ENCODE peak calls at places on chromosome 4, in nine cellular contexts. One of them, this sample, is unnamed.

GRCh38 chr4:189771696-189772361 is 168.8 kb upstream of the FRG1 start:
- DNase-seq in tibial artery: no peak
- DNase-seq in body of pancreas: no peak
- DNase-seq in stomach: no peak
- DNase-seq in CD8-positive, alpha-beta T cell: no peak
- DNase-seq in adrenal gland: no peak
- DNase-seq in cardiac muscle cell: no peak
- DNase-seq in astrocyte: no peak
- DNase-seq in prostate gland: no peak
- DNase-seq in this sample: no peak

GRCh38 chr4:108345862-108346530 is 177.3 kb upstream of the LEF1 start:
- DNase-seq in body of pancreas: no peak
- DNase-seq in astrocyte: peak
- DNase-seq in tibial artery: no peak
- DNase-seq in adrenal gland: no peak
- DNase-seq in stomach: no peak
- DNase-seq in CD8-positive, alpha-beta T cell: no peak
- DNase-seq in cardiac muscle cell: no peak
- DNase-seq in prostate gland: no peak
- DNase-seq in this sample: no peak

GRCh38 chr4:155402941-155403340 is 26.2 kb upstream of the MAP9 start:
- DNase-seq in stomach: no peak
- DNase-seq in body of pancreas: no peak
- DNase-seq in cardiac muscle cell: peak
- DNase-seq in astrocyte: no peak
- DNase-seq in adrenal gland: no peak
- DNase-seq in prostate gland: no peak
- DNase-seq in CD8-positive, alpha-beta T cell: no peak
- DNase-seq in tibial artery: no peak
- DNase-seq in this sample: no peak

GRCh38 chr4:174254613-174255012 is 28.9 kb downstream of the FBXO8 start:
- DNase-seq in CD8-positive, alpha-beta T cell: no peak
- DNase-seq in cardiac muscle cell: no peak
- DNase-seq in prostate gland: no peak
- DNase-seq in stomach: no peak
- DNase-seq in tibial artery: no peak
- DNase-seq in astrocyte: no peak
- DNase-seq in adrenal gland: no peak
- DNase-seq in body of pancreas: no peak
- DNase-seq in this sample: no peak

GRCh38 chr4:26139310-26139924 is 181.4 kb upstream of the RBPJ start:
- DNase-seq in stomach: no peak
- DNase-seq in tibial artery: no peak
- DNase-seq in cardiac muscle cell: no peak
- DNase-seq in prostate gland: no peak
- DNase-seq in body of pancreas: no peak
- DNase-seq in astrocyte: no peak
- DNase-seq in CD8-positive, alpha-beta T cell: no peak
- DNase-seq in adrenal gland: no peak
- DNase-seq in this sample: no peak

GRCh38 chr4:87188932-87189331 is 31.5 kb downstream of the KLHL8 start:
- DNase-seq in astrocyte: no peak
- DNase-seq in adrenal gland: no peak
- DNase-seq in tibial artery: no peak
- DNase-seq in CD8-positive, alpha-beta T cell: no peak
- DNase-seq in body of pancreas: no peak
- DNase-seq in cardiac muscle cell: no peak
- DNase-seq in prostate gland: no peak
- DNase-seq in stomach: no peak
- DNase-seq in this sample: peak

GRCh38 chr4:169627307-169627706 is 6.9 kb downstream of the CLCN3 start:
- DNase-seq in stomach: no peak
- DNase-seq in adrenal gland: no peak
- DNase-seq in CD8-positive, alpha-beta T cell: no peak
- DNase-seq in tibial artery: no peak
- DNase-seq in prostate gland: no peak
- DNase-seq in body of pancreas: peak
- DNase-seq in cardiac muscle cell: no peak
- DNase-seq in astrocyte: no peak
- DNase-seq in this sample: no peak

GRCh38 chr4:13700196-13701140 is 72.9 kb upstream of the BOD1L1 start:
- DNase-seq in astrocyte: peak
- DNase-seq in prostate gland: no peak
- DNase-seq in body of pancreas: no peak
- DNase-seq in adrenal gland: no peak
- DNase-seq in stomach: no peak
- DNase-seq in tibial artery: no peak
- DNase-seq in CD8-positive, alpha-beta T cell: no peak
- DNase-seq in cardiac muscle cell: no peak
- DNase-seq in this sample: no peak

GRCh38 chr4:37873383-37873782 is 17.5 kb upstream of the TBC1D1 start:
- DNase-seq in stomach: no peak
- DNase-seq in CD8-positive, alpha-beta T cell: no peak
- DNase-seq in cardiac muscle cell: no peak
- DNase-seq in body of pancreas: no peak
- DNase-seq in adrenal gland: no peak
- DNase-seq in prostate gland: peak
- DNase-seq in tibial artery: no peak
- DNase-seq in astrocyte: peak
- DNase-seq in this sample: no peak

GRCh38 chr4:83121246-83121645 is 6.7 kb upstream of the PLAC8 start:
- DNase-seq in CD8-positive, alpha-beta T cell: no peak
- DNase-seq in adrenal gland: no peak
- DNase-seq in cardiac muscle cell: no peak
- DNase-seq in tibial artery: no peak
- DNase-seq in body of pancreas: no peak
- DNase-seq in prostate gland: no peak
- DNase-seq in astrocyte: no peak
- DNase-seq in stomach: no peak
- DNase-seq in this sample: no peak

GRCh38 chr4:85565761-85566480 is 91.0 kb downstream of the ARHGAP24 start:
- DNase-seq in cardiac muscle cell: no peak
- DNase-seq in astrocyte: peak
- DNase-seq in adrenal gland: no peak
- DNase-seq in CD8-positive, alpha-beta T cell: no peak
- DNase-seq in tibial artery: no peak
- DNase-seq in body of pancreas: no peak
- DNase-seq in prostate gland: no peak
- DNase-seq in stomach: no peak
- DNase-seq in this sample: no peak

DNA sequence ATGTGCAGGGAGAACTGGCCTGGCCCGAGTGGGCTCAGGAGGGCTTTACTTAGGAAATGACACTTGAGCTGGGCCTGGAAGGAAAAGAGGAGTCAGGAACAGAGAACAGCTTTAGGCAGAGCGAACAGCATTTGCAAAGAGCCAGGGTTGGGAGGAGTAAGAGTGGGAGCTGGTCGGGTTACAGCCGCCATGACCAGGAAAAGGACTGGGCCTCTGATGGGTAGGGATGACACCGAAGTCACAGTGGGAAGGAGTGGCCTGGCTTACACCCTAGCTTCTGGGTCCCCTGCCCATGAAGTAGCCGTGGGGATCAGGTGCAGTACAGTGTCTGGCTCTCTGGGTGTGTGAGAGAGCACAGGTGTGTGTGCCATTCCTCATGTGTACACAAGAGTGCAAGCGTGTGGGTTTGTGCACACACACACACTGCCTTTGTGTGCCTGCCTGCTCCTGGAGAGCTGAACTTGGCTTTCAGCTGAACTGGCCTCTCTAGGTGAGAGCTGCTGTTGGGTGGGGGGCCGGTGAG is 31.6 kb downstream of the TRMT44 start:
- DNase-seq in stomach: no peak
- DNase-seq in adrenal gland: no peak
- DNase-seq in astrocyte: no peak
- DNase-seq in prostate gland: no peak
- DNase-seq in CD8-positive, alpha-beta T cell: no peak
- DNase-seq in tibial artery: no peak
- DNase-seq in cardiac muscle cell: no peak
- DNase-seq in body of pancreas: no peak
- DNase-seq in this sample: no peak
- H3K27ac ChIP-seq in stomach: peak
- H3K27ac ChIP-seq in adrenal gland: no peak
- H3K27ac ChIP-seq in astrocyte: peak
- H3K27ac ChIP-seq in prostate gland: no peak
- H3K27ac ChIP-seq in CD8-positive, alpha-beta T cell: no peak
- H3K27ac ChIP-seq in tibial artery: peak
- H3K27ac ChIP-seq in cardiac muscle cell: peak
- H3K27ac ChIP-seq in body of pancreas: no peak
- H3K27ac ChIP-seq in this sample: no peak

DNA sequence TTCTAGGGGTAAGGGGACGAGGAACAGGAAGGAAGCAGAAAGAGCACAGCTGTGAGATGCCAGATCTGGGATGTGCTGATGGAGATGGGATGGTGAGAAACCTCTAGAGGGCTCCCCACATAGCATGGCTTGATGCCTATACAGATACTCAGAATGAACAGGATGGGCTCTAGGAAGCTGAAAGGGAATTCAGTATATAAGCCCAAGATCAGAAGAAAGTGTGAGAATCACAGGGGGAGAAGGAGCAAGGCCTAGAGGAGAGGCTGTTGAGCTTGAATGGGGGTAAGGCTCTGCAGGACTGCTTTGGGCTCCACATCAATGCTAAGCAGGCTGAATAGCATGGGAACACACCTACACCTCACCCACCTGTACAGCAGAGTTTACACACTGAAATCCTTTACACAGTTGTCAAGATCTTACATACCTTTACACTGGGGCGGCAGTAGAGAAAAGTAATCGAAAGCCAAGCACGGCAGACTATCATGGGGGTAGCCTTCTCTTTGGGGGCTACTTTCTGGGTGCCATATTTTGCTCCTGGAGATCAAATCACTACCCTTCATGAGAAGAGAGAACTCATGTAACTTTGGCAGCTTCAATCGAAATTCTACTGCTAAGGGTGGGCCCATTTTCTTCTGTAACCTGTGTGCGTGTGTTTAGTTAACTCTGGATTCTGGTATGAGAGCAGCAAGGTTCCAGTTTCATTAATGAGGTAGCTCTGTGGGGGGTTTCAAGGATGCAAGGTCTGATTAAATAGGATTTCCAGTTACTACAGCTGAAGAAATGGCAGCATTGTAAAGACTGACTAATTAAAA is 30.6 kb downstream of the HOPX start:
- DNase-seq in stomach: no peak
- DNase-seq in adrenal gland: no peak
- DNase-seq in CD8-positive, alpha-beta T cell: no peak
- DNase-seq in tibial artery: no peak
- DNase-seq in prostate gland: no peak
- DNase-seq in body of pancreas: no peak
- DNase-seq in cardiac muscle cell: no peak
- DNase-seq in astrocyte: no peak
- DNase-seq in this sample: no peak
- TF ChIP-seq CTCF in stomach: no peak
- TF ChIP-seq CTCF in adrenal gland: no peak
- TF ChIP-seq CTCF in CD8-positive, alpha-beta T cell: no peak
- TF ChIP-seq CTCF in tibial artery: no peak
- TF ChIP-seq CTCF in prostate gland: no peak
- TF ChIP-seq CTCF in body of pancreas: no peak
- TF ChIP-seq CTCF in cardiac muscle cell: no peak
- TF ChIP-seq CTCF in astrocyte: no peak
- TF ChIP-seq CTCF in this sample: no peak

GRCh38 chr4:7408166-7408565 is 26.6 kb downstream of the PSAPL1 start:
- DNase-seq in CD8-positive, alpha-beta T cell: no peak
- DNase-seq in cardiac muscle cell: no peak
- DNase-seq in tibial artery: no peak
- DNase-seq in astrocyte: no peak
- DNase-seq in adrenal gland: no peak
- DNase-seq in body of pancreas: no peak
- DNase-seq in stomach: no peak
- DNase-seq in prostate gland: no peak
- DNase-seq in this sample: no peak
- H3K27ac ChIP-seq in CD8-positive, alpha-beta T cell: no peak
- H3K27ac ChIP-seq in cardiac muscle cell: no peak
- H3K27ac ChIP-seq in tibial artery: no peak
- H3K27ac ChIP-seq in astrocyte: no peak
- H3K27ac ChIP-seq in adrenal gland: no peak
- H3K27ac ChIP-seq in body of pancreas: no peak
- H3K27ac ChIP-seq in stomach: no peak
- H3K27ac ChIP-seq in prostate gland: no peak
- H3K27ac ChIP-seq in this sample: no peak

GRCh38 chr4:3251691-3252479 is 2.9 kb downstream of the MSANTD1 start:
- DNase-seq in CD8-positive, alpha-beta T cell: no peak
- DNase-seq in adrenal gland: no peak
- DNase-seq in cardiac muscle cell: no peak
- DNase-seq in astrocyte: no peak
- DNase-seq in body of pancreas: no peak
- DNase-seq in prostate gland: no peak
- DNase-seq in tibial artery: peak
- DNase-seq in stomach: no peak
- DNase-seq in this sample: peak

GRCh38 chr4:3249681-3250437 is 900 bp downstream of the MSANTD1 start:
- DNase-seq in prostate gland: no peak
- DNase-seq in adrenal gland: no peak
- DNase-seq in stomach: no peak
- DNase-seq in tibial artery: no peak
- DNase-seq in body of pancreas: no peak
- DNase-seq in astrocyte: no peak
- DNase-seq in cardiac muscle cell: no peak
- DNase-seq in CD8-positive, alpha-beta T cell: no peak
- DNase-seq in this sample: peak

GRCh38 chr4:3250438-3250955 is 1.5 kb downstream of the MSANTD1 start:
- DNase-seq in body of pancreas: peak
- DNase-seq in cardiac muscle cell: no peak
- DNase-seq in adrenal gland: no peak
- DNase-seq in CD8-positive, alpha-beta T cell: no peak
- DNase-seq in tibial artery: no peak
- DNase-seq in stomach: no peak
- DNase-seq in astrocyte: no peak
- DNase-seq in prostate gland: no peak
- DNase-seq in this sample: peak

GRCh38 chr4:3252480-3252828 is 3.5 kb downstream of the MSANTD1 start:
- DNase-seq in astrocyte: no peak
- DNase-seq in body of pancreas: no peak
- DNase-seq in adrenal gland: no peak
- DNase-seq in tibial artery: no peak
- DNase-seq in CD8-positive, alpha-beta T cell: no peak
- DNase-seq in stomach: no peak
- DNase-seq in prostate gland: no peak
- DNase-seq in cardiac muscle cell: no peak
- DNase-seq in this sample: peak

DNA sequence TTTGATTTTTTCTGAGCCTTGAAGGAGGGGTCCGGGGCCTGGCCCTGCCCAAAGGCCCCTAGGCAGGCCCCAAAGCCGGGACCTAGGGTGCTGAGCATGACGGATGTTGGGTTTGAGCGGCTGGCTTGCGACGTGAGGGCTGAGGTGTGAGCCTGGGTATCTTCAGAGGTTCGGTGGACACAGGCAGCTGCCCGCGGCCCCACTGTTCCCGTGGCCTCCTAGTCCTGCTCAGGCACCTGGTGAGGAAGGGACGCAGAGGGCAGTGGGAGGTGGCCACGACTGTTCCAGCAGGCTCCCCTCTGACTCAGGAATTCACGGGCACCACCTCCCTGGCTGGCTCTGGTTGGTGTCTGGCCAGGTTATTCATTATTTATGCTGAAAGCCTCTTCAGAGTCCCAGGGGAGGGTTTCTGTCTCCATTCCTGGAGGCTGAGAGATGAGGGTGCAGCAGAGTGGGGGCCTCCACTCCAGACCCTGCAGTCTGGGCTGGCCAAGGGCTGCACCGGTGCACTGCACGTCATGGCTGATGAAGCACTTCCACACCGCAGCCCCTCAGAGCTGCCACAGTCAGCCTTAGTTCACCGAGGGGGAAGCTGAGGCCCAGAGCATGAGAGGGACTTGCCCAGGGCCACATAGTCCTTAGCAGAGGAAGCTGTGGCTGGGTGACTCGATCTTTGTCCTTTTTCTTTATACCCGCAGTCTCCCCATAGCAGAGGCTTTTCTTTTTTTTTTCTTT is 2.2 kb downstream of the MSANTD1 start:
- DNase-seq in astrocyte: no peak
- DNase-seq in tibial artery: peak
- DNase-seq in body of pancreas: no peak
- DNase-seq in stomach: no peak
- DNase-seq in CD8-positive, alpha-beta T cell: no peak
- DNase-seq in prostate gland: no peak
- DNase-seq in adrenal gland: no peak
- DNase-seq in cardiac muscle cell: no peak
- DNase-seq in this sample: peak
- TF ChIP-seq CTCF in astrocyte: no peak
- TF ChIP-seq CTCF in tibial artery: no peak
- TF ChIP-seq CTCF in body of pancreas: no peak
- TF ChIP-seq CTCF in stomach: no peak
- TF ChIP-seq CTCF in CD8-positive, alpha-beta T cell: no peak
- TF ChIP-seq CTCF in prostate gland: no peak
- TF ChIP-seq CTCF in adrenal gland: no peak
- TF ChIP-seq CTCF in cardiac muscle cell: no peak
- TF ChIP-seq CTCF in this sample: no peak